ENCODE peak calls at places on chromosome 7, in four cellular contexts. One of them, this sample, is unnamed.

GRCh38 chr7:127587663-127588018 is 570 bp upstream of the ARF5 start:
- DNase-seq in HCT116: no peak
- DNase-seq in SK-N-SH: no peak
- DNase-seq in K562: peak
- DNase-seq in this sample: no peak

GRCh38 chr7:80763289-80763688 is 124.8 kb downstream of the CD36 start:
- DNase-seq in K562: no peak
- DNase-seq in SK-N-SH: no peak
- DNase-seq in HCT116: no peak
- DNase-seq in this sample: no peak

GRCh38 chr7:101859411-101860106 is 42.1 kb downstream of the CUX1 start:
- DNase-seq in SK-N-SH: no peak
- DNase-seq in HCT116: no peak
- DNase-seq in K562: no peak
- DNase-seq in this sample: no peak

GRCh38 chr7:33873981-33874750 is 31.2 kb upstream of the BMPER start:
- DNase-seq in HCT116: no peak
- DNase-seq in SK-N-SH: no peak
- DNase-seq in K562: no peak
- DNase-seq in this sample: peak

GRCh38 chr7:16098585-16099179 is 322.7 kb downstream of the CRPPA start:
- DNase-seq in K562: peak
- DNase-seq in HCT116: peak
- DNase-seq in SK-N-SH: no peak
- DNase-seq in this sample: peak

GRCh38 chr7:122225874-122226273 is 78.7 kb downstream of the FEZF1 start:
- DNase-seq in SK-N-SH: no peak
- DNase-seq in K562: no peak
- DNase-seq in HCT116: no peak
- DNase-seq in this sample: no peak

GRCh38 chr7:114356133-114356532 is 58.5 kb upstream of the FOXP2 start:
- DNase-seq in K562: no peak
- DNase-seq in SK-N-SH: no peak
- DNase-seq in HCT116: no peak
- DNase-seq in this sample: no peak

GRCh38 chr7:154902600-154903082 is 100.3 kb downstream of the PAXIP1 start:
- DNase-seq in SK-N-SH: no peak
- DNase-seq in HCT116: no peak
- DNase-seq in K562: no peak
- DNase-seq in this sample: no peak

GRCh38 chr7:114622189-114622588 is 207.6 kb downstream of the FOXP2 start:
- DNase-seq in SK-N-SH: no peak
- DNase-seq in HCT116: no peak
- DNase-seq in K562: no peak
- DNase-seq in this sample: no peak

GRCh38 chr7:144587701-144588100 is 184.2 kb upstream of the NOBOX start:
- DNase-seq in K562: no peak
- DNase-seq in SK-N-SH: no peak
- DNase-seq in HCT116: no peak
- DNase-seq in this sample: no peak

GRCh38 chr7:137760111-137760510 is 86.7 kb downstream of the DGKI start:
- DNase-seq in HCT116: no peak
- DNase-seq in SK-N-SH: peak
- DNase-seq in K562: no peak
- DNase-seq in this sample: no peak

GRCh38 chr7:107070710-107071109 is 26.2 kb downstream of the PRKAR2B start:
- DNase-seq in K562: no peak
- DNase-seq in SK-N-SH: peak
- DNase-seq in HCT116: no peak
- DNase-seq in this sample: no peak

GRCh38 chr7:125061776-125062397 is 132.3 kb upstream of the POT1 start:
- DNase-seq in SK-N-SH: no peak
- DNase-seq in HCT116: peak
- DNase-seq in K562: peak
- DNase-seq in this sample: no peak

GRCh38 chr7:54960517-54960916 is 58.3 kb upstream of the EGFR start:
- DNase-seq in SK-N-SH: no peak
- DNase-seq in HCT116: no peak
- DNase-seq in K562: no peak
- DNase-seq in this sample: no peak

GRCh38 chr7:8214162-8214897 is 47.6 kb downstream of the ICA1 start:
- DNase-seq in HCT116: no peak
- DNase-seq in SK-N-SH: no peak
- DNase-seq in K562: no peak
- DNase-seq in this sample: no peak
- TF ChIP-seq JUND in HCT116: no peak
- TF ChIP-seq JUND in SK-N-SH: no peak
- TF ChIP-seq JUND in K562: no peak
- TF ChIP-seq JUND in this sample: no peak

GRCh38 chr7:594920-595620 is 75.4 kb upstream of the PDGFA start:
- DNase-seq in SK-N-SH: no peak
- DNase-seq in K562: no peak
- DNase-seq in HCT116: no peak
- DNase-seq in this sample: no peak
- TF ChIP-seq JUND in SK-N-SH: no peak
- TF ChIP-seq JUND in K562: no peak
- TF ChIP-seq JUND in HCT116: no peak
- TF ChIP-seq JUND in this sample: no peak

GRCh38 chr7:2713370-2713769 is 25.4 kb downstream of the AMZ1 start:
- DNase-seq in HCT116: no peak
- DNase-seq in SK-N-SH: peak
- DNase-seq in K562: peak
- DNase-seq in this sample: no peak
- TF ChIP-seq JUND in HCT116: no peak
- TF ChIP-seq JUND in SK-N-SH: no peak
- TF ChIP-seq JUND in K562: no peak
- TF ChIP-seq JUND in this sample: no peak

GRCh38 chr7:38374507-38374906 is 101.1 kb upstream of the TARP start:
- DNase-seq in HCT116: no peak
- DNase-seq in K562: peak
- DNase-seq in SK-N-SH: peak
- DNase-seq in this sample: no peak
- TF ChIP-seq JUND in HCT116: no peak
- TF ChIP-seq JUND in K562: no peak
- TF ChIP-seq JUND in SK-N-SH: no peak
- TF ChIP-seq JUND in this sample: no peak

GRCh38 chr7:66344166-66344565 is 139.0 kb downstream of the TPST1 start:
- DNase-seq in SK-N-SH: no peak
- DNase-seq in HCT116: no peak
- DNase-seq in K562: no peak
- DNase-seq in this sample: no peak
- TF ChIP-seq JUND in SK-N-SH: no peak
- TF ChIP-seq JUND in HCT116: no peak
- TF ChIP-seq JUND in K562: no peak
- TF ChIP-seq JUND in this sample: no peak

DNA sequence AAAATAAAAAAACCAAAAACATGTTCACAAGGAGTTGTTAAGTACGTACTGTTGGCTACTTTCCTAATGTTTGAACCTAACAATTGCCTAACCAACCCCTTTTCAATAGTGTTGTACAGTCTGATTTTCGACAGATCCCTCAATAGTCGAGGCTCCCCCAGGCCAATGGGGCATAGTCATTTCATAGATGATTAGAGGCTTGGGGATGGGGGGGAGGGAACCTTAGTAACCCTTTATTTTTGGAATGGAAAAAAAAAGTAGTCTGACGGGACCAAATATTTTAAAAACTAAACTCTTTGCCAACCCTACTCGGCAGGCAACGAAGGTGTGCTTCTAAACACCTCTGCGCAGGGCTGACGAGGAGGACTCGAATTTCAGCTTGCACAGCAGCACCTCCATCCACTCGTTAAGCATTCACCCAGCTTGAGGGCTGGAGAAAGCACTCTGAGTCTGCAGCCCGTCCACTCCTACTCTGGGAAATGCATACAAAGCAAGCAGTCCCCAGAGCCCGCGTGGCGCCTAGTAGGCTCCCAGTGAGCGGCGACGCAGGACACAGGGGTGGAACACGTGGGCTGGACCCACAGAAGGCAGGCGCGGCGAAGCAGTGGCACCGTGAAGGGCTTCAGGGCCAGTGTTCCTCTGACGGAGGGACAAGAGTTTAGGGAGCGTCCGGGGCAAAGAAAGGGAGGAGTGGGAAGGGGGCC is 892 bp downstream of the PUS7 start:
- DNase-seq in HCT116: no peak
- DNase-seq in SK-N-SH: peak
- DNase-seq in K562: peak
- DNase-seq in this sample: peak
- TF ChIP-seq JUND in HCT116: no peak
- TF ChIP-seq JUND in SK-N-SH: no peak
- TF ChIP-seq JUND in K562: no peak
- TF ChIP-seq JUND in this sample: no peak

GRCh38 chr7:23474829-23475578 is 4.7 kb upstream of the IGF2BP3 start:
- DNase-seq in HCT116: no peak
- DNase-seq in K562: no peak
- DNase-seq in SK-N-SH: no peak
- DNase-seq in this sample: no peak
- TF ChIP-seq JUND in HCT116: no peak
- TF ChIP-seq JUND in K562: no peak
- TF ChIP-seq JUND in SK-N-SH: no peak
- TF ChIP-seq JUND in this sample: no peak

DNA sequence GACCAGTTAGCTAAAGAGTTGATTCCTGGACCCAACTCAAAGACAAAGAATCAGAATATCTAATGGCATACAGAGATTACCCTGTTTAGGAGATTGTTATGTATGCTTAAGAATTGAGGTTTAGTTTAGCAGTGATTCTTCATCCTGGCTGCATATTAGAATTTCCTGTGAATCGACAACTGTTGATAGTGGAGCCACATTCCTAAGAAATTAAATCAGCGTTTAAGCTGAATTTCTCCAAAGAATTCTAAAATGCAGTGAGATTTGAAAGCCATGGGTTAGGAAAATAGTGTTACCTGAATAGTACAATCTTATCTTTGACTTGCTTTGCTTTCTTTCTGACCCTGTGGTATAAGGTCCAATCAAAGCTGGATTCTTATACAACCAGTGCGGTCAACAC is 16.4 kb upstream of the FERD3L start:
- DNase-seq in HCT116: no peak
- DNase-seq in K562: no peak
- DNase-seq in SK-N-SH: no peak
- DNase-seq in this sample: no peak
- TF ChIP-seq JUND in HCT116: no peak
- TF ChIP-seq JUND in K562: no peak
- TF ChIP-seq JUND in SK-N-SH: no peak
- TF ChIP-seq JUND in this sample: no peak

DNA sequence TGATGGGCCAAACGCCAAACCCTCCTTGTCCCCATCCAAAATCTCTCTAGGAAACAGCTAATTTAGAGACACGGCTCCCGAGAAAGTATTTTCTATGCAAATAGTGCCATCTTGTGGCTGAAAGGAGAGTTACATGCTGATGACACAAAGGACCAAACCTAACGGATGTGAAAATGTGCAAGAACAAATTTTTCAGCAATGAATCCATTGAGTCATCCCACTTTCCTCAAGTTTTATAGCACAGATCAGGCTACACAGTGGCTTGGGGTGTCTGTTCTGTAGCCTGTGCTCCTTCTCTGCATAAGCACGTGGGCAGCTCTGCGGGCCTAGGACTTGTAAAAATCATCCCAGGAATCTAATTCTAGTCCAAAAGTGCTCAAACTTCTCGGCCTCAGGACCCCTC is 154.8 kb upstream of the PRR15 start:
- DNase-seq in HCT116: peak
- DNase-seq in SK-N-SH: peak
- DNase-seq in K562: peak
- DNase-seq in this sample: peak
- TF ChIP-seq JUND in HCT116: no peak
- TF ChIP-seq JUND in SK-N-SH: no peak
- TF ChIP-seq JUND in K562: no peak
- TF ChIP-seq JUND in this sample: no peak